ENCODE peak calls at places on chromosome 21, in nine cellular contexts. S is NCI-H1105; P is T-helper 2 cell; F is stimulated activated CD4-positive, alpha-beta T cell treated with anti-CD3 and anti-CD28 coated beads, TNF-alpha, amount 100 ng/mL, for 1 hour; Y is NCI-H1092; W is left colon; U is HEK293T; O is stimulated activated CD8-positive, alpha-beta memory T cell treated with anti-CD3 and anti-CD28 coated beads, Interleukin-4, amount 100 ng/mL, for 24 hours; A is BJ. M is an unnamed sample.

GRCh38 chr21:27275294-27275927 is 308.5 kb upstream of the ADAMTS5 start:
- DNase-seq in S (no peak), P (no peak), F (no peak), Y (no peak), W (no peak), U (no peak), O (no peak), A (peak; percentile 50), M (peak; percentile 71)

GRCh38 chr21:34523019-34523418 is 11.0 kb upstream of the KCNE1 start:
- DNase-seq in S (no peak), P (no peak), F (no peak), Y (no peak), W (peak; percentile 65), U (no peak), O (no peak), A (no peak), M (no peak)

GRCh38 chr21:37149411-37149810 is 76.4 kb downstream of the TTC3 start:
- DNase-seq in S (no peak), P (no peak), F (no peak), Y (no peak), W (no peak), U (no peak), O (no peak), A (peak; percentile 72), M (peak; percentile 86)

GRCh38 chr21:29117372-29117955 is 13.0 kb upstream of the MAP3K7CL start:
- DNase-seq in S (no peak), P (no peak), F (no peak), Y (no peak), W (no peak), U (no peak), O (no peak), A (no peak), M (no peak)

GRCh38 chr21:45916011-45916840 is 65.3 kb upstream of the COL6A1 start:
- DNase-seq in S (no peak), P (no peak), F (no peak), Y (no peak), W (no peak), U (no peak), O (no peak), A (no peak), M (no peak)

GRCh38 chr21:31108969-31109368 is 70.7 kb upstream of the KRTAP19-8 start:
- DNase-seq in S (no peak), P (no peak), F (no peak), Y (no peak), W (no peak), U (no peak), O (no peak), A (no peak), M (peak; percentile 57)

GRCh38 chr21:35375115-35375514 is 326.0 kb upstream of the RUNX1 start:
- DNase-seq in S (no peak), P (no peak), F (no peak), Y (no peak), W (no peak), U (no peak), O (no peak), A (peak; percentile 63), M (peak; percentile 68)

GRCh38 chr21:40793057-40793456 is 53.9 kb downstream of the DSCAM start:
- DNase-seq in S (no peak), P (no peak), F (no peak), Y (peak; percentile 43), W (no peak), U (no peak), O (no peak), A (peak; percentile 12), M (no peak)

GRCh38 chr21:32993894-32994293 is 31.8 kb upstream of the OLIG2 start:
- DNase-seq in S (no peak), P (no peak), F (no peak), Y (no peak), W (no peak), U (no peak), O (no peak), A (no peak), M (no peak)

GRCh38 chr21:28069446-28069845 is 923.2 kb downstream of the LTN1 start:
- DNase-seq in S (no peak), P (no peak), F (no peak), Y (no peak), W (no peak), U (no peak), O (no peak), A (no peak), M (peak; percentile 31)

GRCh38 chr21:42388740-42389448 is 7.0 kb downstream of the TMPRSS3 start:
- DNase-seq in S (no peak), P (no peak), F (no peak), Y (no peak), W (peak; percentile 26), U (no peak), O (no peak), A (no peak), M (no peak)

GRCh38 chr21:44428281-44428942 is 26.9 kb upstream of the LRRC3 start:
- DNase-seq in S (no peak), P (peak; percentile 27), F (peak; percentile 11), Y (no peak), W (peak; percentile 87), U (peak; percentile 64), O (no peak), A (no peak), M (peak; percentile 2)

GRCh38 chr21:29144736-29145353 is 14.4 kb downstream of the MAP3K7CL start:
- DNase-seq in S (no peak), P (no peak), F (no peak), Y (no peak), W (no peak), U (no peak), O (no peak), A (no peak), M (peak; percentile 65)

GRCh38 chr21:38282921-38283320 is 26.1 kb downstream of the KCNJ15 start:
- DNase-seq in S (no peak), P (no peak), F (no peak), Y (no peak), W (no peak), U (no peak), O (no peak), A (no peak), M (peak; percentile 66)

GRCh38 chr21:44552681-44553080 is 1.4 kb upstream of the KRTAP10-2 start:
- DNase-seq in S (no peak), P (no peak), F (no peak), Y (no peak), W (no peak), U (peak; percentile 5), O (no peak), A (no peak), M (no peak)

GRCh38 chr21:38333290-38334272 is 76.8 kb downstream of the KCNJ15 start:
- DNase-seq in S (no peak), P (no peak), F (no peak), Y (no peak), W (no peak), U (no peak), O (no peak), A (no peak), M (peak; percentile 24)

GRCh38 chr21:35578350-35578782 is 482.0 kb downstream of the SETD4 start:
- DNase-seq in S (no peak), P (no peak), F (no peak), Y (no peak), W (no peak), U (no peak), O (no peak), A (peak; percentile 76), M (peak; percentile 75)

GRCh38 chr21:33261635-33262034 is 4.5 kb upstream of the IL10RB start:
- DNase-seq in S (no peak), P (no peak), F (no peak), Y (no peak), W (no peak), U (no peak), O (no peak), A (peak; percentile 19), M (peak; percentile 69)

GRCh38 chr21:18655927-18656326 is 252.3 kb upstream of the TMPRSS15 start:
- DNase-seq in S (no peak), P (no peak), F (no peak), Y (no peak), W (no peak), U (no peak), O (no peak), A (no peak), M (peak; percentile 3)

GRCh38 chr21:45867041-45867630 is 114.4 kb upstream of the COL6A1 start:
- DNase-seq in S (no peak), P (no peak), F (no peak), Y (no peak), W (no peak), U (no peak), O (no peak), A (no peak), M (no peak)

GRCh38 chr21:35637431-35637830 is 422.9 kb downstream of the SETD4 start:
- DNase-seq in S (no peak), P (no peak), F (no peak), Y (no peak), W (no peak), U (no peak), O (no peak), A (no peak), M (no peak)

GRCh38 chr21:27582246-27582945 is 615.5 kb upstream of the ADAMTS5 start:
- DNase-seq in S (no peak), P (no peak), F (no peak), Y (no peak), W (no peak), U (no peak), O (no peak), A (no peak), M (no peak)

GRCh38 chr21:44998621-44999427 is 59.0 kb downstream of the SLX9 start:
- DNase-seq in S (no peak), P (no peak), F (no peak), Y (no peak), W (no peak), U (no peak), O (no peak), A (no peak), M (no peak)

GRCh38 chr21:36630485-36631206 is 68.3 kb upstream of the SIM2 start:
- DNase-seq in S (peak; percentile 58), P (peak; percentile 27), F (peak; percentile 52), Y (peak; percentile 41), W (no peak), U (peak; percentile 83), O (peak; percentile 40), A (no peak), M (peak; percentile 37)